ENCODE peak calls at places on chromosomes 4 and X, in six cellular contexts. One of them, this sample, is unnamed.

GRCh38 chrX:125378205-125378604 is 58.5 kb downstream of the TEX13C start:
- DNase-seq in A549: no peak
- DNase-seq in IMR-90: no peak
- DNase-seq in AG10803: no peak
- DNase-seq in tibial artery: no peak
- DNase-seq in fibroblast of mammary gland: no peak
- DNase-seq in this sample: peak

GRCh38 chr4:126223784-126224407 is 909.1 kb downstream of the FAT4 start:
- DNase-seq in A549: no peak
- DNase-seq in IMR-90: peak
- DNase-seq in AG10803: peak
- DNase-seq in tibial artery: no peak
- DNase-seq in fibroblast of mammary gland: peak
- DNase-seq in this sample: peak

GRCh38 chr4:94686086-94686485 is 71.7 kb upstream of the BMPR1B start:
- DNase-seq in A549: no peak
- DNase-seq in IMR-90: no peak
- DNase-seq in AG10803: no peak
- DNase-seq in tibial artery: no peak
- DNase-seq in fibroblast of mammary gland: no peak
- DNase-seq in this sample: no peak

GRCh38 chrX:105969487-105969886 is 69.0 kb downstream of the SERPINA7 start:
- DNase-seq in A549: no peak
- DNase-seq in IMR-90: no peak
- DNase-seq in AG10803: no peak
- DNase-seq in tibial artery: no peak
- DNase-seq in fibroblast of mammary gland: no peak
- DNase-seq in this sample: no peak

GRCh38 chr4:176443646-176444409 is 124.1 kb downstream of the SPCS3 start:
- DNase-seq in A549: no peak
- DNase-seq in IMR-90: no peak
- DNase-seq in AG10803: peak
- DNase-seq in tibial artery: no peak
- DNase-seq in fibroblast of mammary gland: peak
- DNase-seq in this sample: peak

GRCh38 chr4:25448379-25449109 is 71.5 kb downstream of the ANAPC4 start:
- DNase-seq in A549: no peak
- DNase-seq in IMR-90: peak
- DNase-seq in AG10803: peak
- DNase-seq in tibial artery: peak
- DNase-seq in fibroblast of mammary gland: no peak
- DNase-seq in this sample: peak

GRCh38 chrX:113977887-113978286 is 606.0 kb upstream of the HTR2C start:
- DNase-seq in A549: no peak
- DNase-seq in IMR-90: no peak
- DNase-seq in AG10803: no peak
- DNase-seq in tibial artery: no peak
- DNase-seq in fibroblast of mammary gland: no peak
- DNase-seq in this sample: no peak

GRCh38 chrX:73446831-73447230 is at the start of gene CDX4:
- DNase-seq in A549: no peak
- DNase-seq in IMR-90: no peak
- DNase-seq in AG10803: no peak
- DNase-seq in tibial artery: no peak
- DNase-seq in fibroblast of mammary gland: no peak
- DNase-seq in this sample: no peak

GRCh38 chr4:40255722-40256281 is 59.0 kb downstream of the RHOH start:
- DNase-seq in A549: peak
- DNase-seq in IMR-90: peak
- DNase-seq in AG10803: peak
- DNase-seq in tibial artery: no peak
- DNase-seq in fibroblast of mammary gland: peak
- DNase-seq in this sample: peak

GRCh38 chrX:1222511-1223252 is 10.2 kb upstream of the CRLF2 start:
- DNase-seq in A549: peak
- DNase-seq in IMR-90: no peak
- DNase-seq in AG10803: peak
- DNase-seq in tibial artery: no peak
- DNase-seq in fibroblast of mammary gland: peak
- DNase-seq in this sample: peak

GRCh38 chr4:157728215-157728614 is 444.6 kb downstream of the GASK1B start:
- DNase-seq in A549: no peak
- DNase-seq in IMR-90: no peak
- DNase-seq in AG10803: no peak
- DNase-seq in tibial artery: no peak
- DNase-seq in fibroblast of mammary gland: no peak
- DNase-seq in this sample: no peak

GRCh38 chrX:72545990-72546389 is 26.7 kb downstream of the HDAC8 start:
- DNase-seq in A549: no peak
- DNase-seq in IMR-90: no peak
- DNase-seq in AG10803: no peak
- DNase-seq in tibial artery: no peak
- DNase-seq in fibroblast of mammary gland: peak
- DNase-seq in this sample: no peak

GRCh38 chrX:19568422-19568821 is 53.1 kb upstream of the MAP3K15 start:
- DNase-seq in A549: no peak
- DNase-seq in IMR-90: no peak
- DNase-seq in AG10803: no peak
- DNase-seq in tibial artery: no peak
- DNase-seq in fibroblast of mammary gland: no peak
- DNase-seq in this sample: no peak

GRCh38 chr4:7398104-7398423 is 36.7 kb downstream of the PSAPL1 start:
- DNase-seq in A549: no peak
- DNase-seq in IMR-90: peak
- DNase-seq in AG10803: peak
- DNase-seq in tibial artery: peak
- DNase-seq in fibroblast of mammary gland: peak
- DNase-seq in this sample: peak

GRCh38 chr4:92814677-92815076 is 510.9 kb downstream of the GRID2 start:
- DNase-seq in A549: no peak
- DNase-seq in IMR-90: no peak
- DNase-seq in AG10803: no peak
- DNase-seq in tibial artery: no peak
- DNase-seq in fibroblast of mammary gland: no peak
- DNase-seq in this sample: no peak

GRCh38 chr4:168440442-168441264 is 39.6 kb downstream of the DDX60L start:
- DNase-seq in A549: peak
- DNase-seq in IMR-90: peak
- DNase-seq in AG10803: peak
- DNase-seq in tibial artery: no peak
- DNase-seq in fibroblast of mammary gland: peak
- DNase-seq in this sample: peak

GRCh38 chrX:130529531-130529930 is 127.7 kb downstream of the RBMX2 start:
- DNase-seq in A549: no peak
- DNase-seq in IMR-90: no peak
- DNase-seq in AG10803: no peak
- DNase-seq in tibial artery: no peak
- DNase-seq in fibroblast of mammary gland: no peak
- DNase-seq in this sample: no peak

GRCh38 chr4:915595-915994 is 16.5 kb downstream of the GAK start:
- DNase-seq in A549: no peak
- DNase-seq in IMR-90: peak
- DNase-seq in AG10803: no peak
- DNase-seq in tibial artery: peak
- DNase-seq in fibroblast of mammary gland: peak
- DNase-seq in this sample: peak

GRCh38 chr4:1375761-1376322 is 28.8 kb downstream of the UVSSA start:
- DNase-seq in A549: no peak
- DNase-seq in IMR-90: no peak
- DNase-seq in AG10803: no peak
- DNase-seq in tibial artery: peak
- DNase-seq in fibroblast of mammary gland: no peak
- DNase-seq in this sample: no peak

GRCh38 chrX:50452782-50453181 is 17.8 kb downstream of the DGKK start:
- DNase-seq in A549: no peak
- DNase-seq in IMR-90: no peak
- DNase-seq in AG10803: no peak
- DNase-seq in tibial artery: no peak
- DNase-seq in fibroblast of mammary gland: no peak
- DNase-seq in this sample: no peak

GRCh38 chrX:39335447-39336235 is 534.4 kb downstream of the MID1IP1 start:
- DNase-seq in A549: no peak
- DNase-seq in IMR-90: no peak
- DNase-seq in AG10803: no peak
- DNase-seq in tibial artery: no peak
- DNase-seq in fibroblast of mammary gland: no peak
- DNase-seq in this sample: no peak

GRCh38 chr4:126271266-126271665 is 956.5 kb downstream of the FAT4 start:
- DNase-seq in A549: no peak
- DNase-seq in IMR-90: no peak
- DNase-seq in AG10803: peak
- DNase-seq in tibial artery: no peak
- DNase-seq in fibroblast of mammary gland: no peak
- DNase-seq in this sample: no peak

GRCh38 chr4:82523179-82523578 is 38.6 kb downstream of the TMEM150C start:
- DNase-seq in A549: no peak
- DNase-seq in IMR-90: no peak
- DNase-seq in AG10803: no peak
- DNase-seq in tibial artery: no peak
- DNase-seq in fibroblast of mammary gland: no peak
- DNase-seq in this sample: no peak

GRCh38 chr4:180695851-180696250 is 1547.4 kb upstream of the TENM3 start:
- DNase-seq in A549: no peak
- DNase-seq in IMR-90: peak
- DNase-seq in AG10803: peak
- DNase-seq in tibial artery: no peak
- DNase-seq in fibroblast of mammary gland: peak
- DNase-seq in this sample: peak

GRCh38 chr4:187942968-187943367 is 52.6 kb upstream of the ZFP42 start:
- DNase-seq in A549: no peak
- DNase-seq in IMR-90: no peak
- DNase-seq in AG10803: no peak
- DNase-seq in tibial artery: no peak
- DNase-seq in fibroblast of mammary gland: no peak
- DNase-seq in this sample: no peak

GRCh38 chr4:182916483-182917181 is 554 bp downstream of the DCTD start:
- DNase-seq in A549: peak
- DNase-seq in IMR-90: peak
- DNase-seq in AG10803: peak
- DNase-seq in tibial artery: peak
- DNase-seq in fibroblast of mammary gland: peak
- DNase-seq in this sample: peak

GRCh38 chr4:40990202-40990898 is 224.0 kb downstream of the APBB2 start:
- DNase-seq in A549: peak
- DNase-seq in IMR-90: peak
- DNase-seq in AG10803: peak
- DNase-seq in tibial artery: no peak
- DNase-seq in fibroblast of mammary gland: peak
- DNase-seq in this sample: peak

DNA sequence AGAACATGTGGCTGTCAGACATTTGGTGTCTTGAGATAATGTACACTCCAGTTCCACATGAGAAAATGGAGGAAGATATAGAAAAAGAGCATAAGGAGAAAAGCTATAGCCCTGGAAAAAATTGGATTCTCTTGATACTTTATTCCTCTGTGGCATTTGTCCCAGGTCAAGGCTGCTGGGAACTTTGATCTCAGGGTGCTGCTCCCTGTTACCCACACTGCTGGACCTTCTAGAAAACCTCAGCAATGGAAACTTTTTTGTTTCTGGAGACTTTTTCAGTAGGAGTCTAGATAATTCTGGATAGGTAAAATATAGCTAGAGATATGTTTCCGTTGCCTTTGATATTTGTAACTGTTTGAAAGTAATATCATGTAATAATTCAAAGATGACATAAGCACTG is 11.1 kb downstream of the ADH1C start:
- DNase-seq in A549: no peak
- DNase-seq in IMR-90: no peak
- DNase-seq in AG10803: no peak
- DNase-seq in tibial artery: no peak
- DNase-seq in fibroblast of mammary gland: no peak
- DNase-seq in this sample: no peak
- H3K4me3 ChIP-seq in A549: no peak
- H3K4me3 ChIP-seq in IMR-90: no peak
- H3K4me3 ChIP-seq in AG10803: no peak
- H3K4me3 ChIP-seq in tibial artery: no peak
- H3K4me3 ChIP-seq in fibroblast of mammary gland: no peak
- H3K4me3 ChIP-seq in this sample: no peak

DNA sequence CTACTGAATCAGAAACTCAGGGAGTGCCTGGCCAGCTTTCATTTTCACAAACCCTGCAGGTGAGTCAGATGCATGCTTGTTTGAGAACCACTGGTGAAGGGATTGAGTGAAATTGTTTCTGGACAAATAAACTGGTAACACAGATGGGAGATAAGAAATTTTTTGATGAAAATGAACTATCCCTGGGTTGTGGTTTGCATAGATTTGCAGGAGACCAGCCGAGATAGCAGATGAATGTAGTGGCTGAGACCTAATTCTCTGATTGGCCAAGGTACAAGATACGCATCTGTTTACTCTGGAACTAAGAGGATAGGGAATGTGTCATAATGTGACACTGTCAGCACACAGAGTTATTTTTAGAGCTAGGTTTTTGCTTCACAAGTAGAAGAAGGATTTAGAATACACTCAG is 117.8 kb upstream of the NOCT start:
- DNase-seq in A549: no peak
- DNase-seq in IMR-90: peak
- DNase-seq in AG10803: peak
- DNase-seq in tibial artery: no peak
- DNase-seq in fibroblast of mammary gland: peak
- DNase-seq in this sample: peak
- H3K4me3 ChIP-seq in A549: no peak
- H3K4me3 ChIP-seq in IMR-90: peak
- H3K4me3 ChIP-seq in AG10803: peak
- H3K4me3 ChIP-seq in tibial artery: no peak
- H3K4me3 ChIP-seq in fibroblast of mammary gland: no peak
- H3K4me3 ChIP-seq in this sample: peak

GRCh38 chrX:25012793-25013592 is 2.8 kb downstream of the ARX start:
- DNase-seq in A549: peak
- DNase-seq in IMR-90: no peak
- DNase-seq in AG10803: no peak
- DNase-seq in tibial artery: no peak
- DNase-seq in fibroblast of mammary gland: no peak
- DNase-seq in this sample: no peak
- H3K4me3 ChIP-seq in A549: peak
- H3K4me3 ChIP-seq in IMR-90: no peak
- H3K4me3 ChIP-seq in AG10803: no peak
- H3K4me3 ChIP-seq in tibial artery: peak
- H3K4me3 ChIP-seq in fibroblast of mammary gland: no peak
- H3K4me3 ChIP-seq in this sample: no peak

GRCh38 chrX:11365426-11365825 is 72.2 kb downstream of the AMELX start:
- DNase-seq in A549: no peak
- DNase-seq in IMR-90: no peak
- DNase-seq in AG10803: no peak
- DNase-seq in tibial artery: no peak
- DNase-seq in fibroblast of mammary gland: no peak
- DNase-seq in this sample: no peak

GRCh38 chrX:11363069-11363594 is 69.9 kb downstream of the AMELX start:
- DNase-seq in A549: no peak
- DNase-seq in IMR-90: no peak
- DNase-seq in AG10803: no peak
- DNase-seq in tibial artery: no peak
- DNase-seq in fibroblast of mammary gland: no peak
- DNase-seq in this sample: no peak

GRCh38 chrX:11364835-11365234 is 71.6 kb downstream of the AMELX start:
- DNase-seq in A549: no peak
- DNase-seq in IMR-90: no peak
- DNase-seq in AG10803: no peak
- DNase-seq in tibial artery: no peak
- DNase-seq in fibroblast of mammary gland: no peak
- DNase-seq in this sample: no peak

GRCh38 chrX:11367609-11368430 is 74.6 kb downstream of the AMELX start:
- DNase-seq in A549: no peak
- DNase-seq in IMR-90: peak
- DNase-seq in AG10803: no peak
- DNase-seq in tibial artery: no peak
- DNase-seq in fibroblast of mammary gland: peak
- DNase-seq in this sample: peak

GRCh38 chrX:11366998-11367595 is 73.9 kb downstream of the AMELX start:
- DNase-seq in A549: no peak
- DNase-seq in IMR-90: no peak
- DNase-seq in AG10803: no peak
- DNase-seq in tibial artery: no peak
- DNase-seq in fibroblast of mammary gland: no peak
- DNase-seq in this sample: no peak
- H3K4me3 ChIP-seq in A549: no peak
- H3K4me3 ChIP-seq in IMR-90: no peak
- H3K4me3 ChIP-seq in AG10803: no peak
- H3K4me3 ChIP-seq in tibial artery: no peak
- H3K4me3 ChIP-seq in fibroblast of mammary gland: no peak
- H3K4me3 ChIP-seq in this sample: no peak